ENCODE peak calls at places on chromosomes 3 and 15, in eight cellular contexts. B is tibial artery; V is SJCRH30; T is CD4-positive, CD25-positive, alpha-beta regulatory T cell; U is CD4-positive, alpha-beta memory T cell; E is small intestine; M is endodermal cell; K is HCT116. Z is an unnamed sample.

GRCh38 chr3:69248394-69248793 is 126.0 kb upstream of the LMOD3 start:
- DNase-seq in B (no peak), V (peak; percentile 5), T (no peak), U (no peak), E (no peak), M (no peak), K (no peak), Z (no peak)

GRCh38 chr3:197683191-197683590 is 53.5 kb downstream of the RUBCN start:
- DNase-seq in B (no peak), V (no peak), T (no peak), U (no peak), E (no peak), M (no peak), K (no peak), Z (no peak)

GRCh38 chr3:156388469-156389150 is 166.3 kb downstream of the SSR3 start:
- DNase-seq in B (no peak), V (peak; percentile 56), T (no peak), U (no peak), E (no peak), M (no peak), K (no peak), Z (peak; percentile 40)

GRCh38 chr3:119356646-119357045 is 62.5 kb downstream of the ARHGAP31 start:
- DNase-seq in B (no peak), V (no peak), T (no peak), U (no peak), E (no peak), M (no peak), K (no peak), Z (no peak)

GRCh38 chr3:170483485-170484262 is 65.0 kb downstream of the CLDN11 start:
- DNase-seq in B (no peak), V (no peak), T (no peak), U (no peak), E (no peak), M (peak; percentile 65), K (no peak), Z (no peak)

GRCh38 chr3:9947025-9947995 is 4.9 kb downstream of the PRRT3 start:
- DNase-seq in B (peak; percentile 89), V (no peak), T (no peak), U (no peak), E (peak; percentile 87), M (peak; percentile 90), K (peak; percentile 74), Z (peak; percentile 72)

GRCh38 chr3:134487406-134487805 is 1.5 kb downstream of the CEP63 start:
- DNase-seq in B (no peak), V (no peak), T (no peak), U (no peak), E (no peak), M (no peak), K (no peak), Z (no peak)

GRCh38 chr15:50501815-50502214 is 44.7 kb downstream of the USP50 start:
- DNase-seq in B (no peak), V (no peak), T (no peak), U (no peak), E (no peak), M (no peak), K (no peak), Z (no peak)

GRCh38 chr15:39597336-39597735 is 16.5 kb downstream of the THBS1 start:
- DNase-seq in B (no peak), V (no peak), T (no peak), U (no peak), E (no peak), M (no peak), K (no peak), Z (no peak)

GRCh38 chr15:66941791-66942190 is 123.6 kb upstream of the SMAD3 start:
- DNase-seq in B (no peak), V (no peak), T (no peak), U (no peak), E (no peak), M (peak; percentile 38), K (no peak), Z (no peak)

GRCh38 chr3:89179355-89179997 is 72.1 kb downstream of the EPHA3 start:
- DNase-seq in B (no peak), V (peak; percentile 72), T (no peak), U (no peak), E (no peak), M (no peak), K (no peak), Z (no peak)

GRCh38 chr3:32398531-32398930 is 6.9 kb downstream of the CMTM7 start:
- DNase-seq in B (no peak), V (no peak), T (no peak), U (no peak), E (no peak), M (no peak), K (no peak), Z (peak; percentile 58)

GRCh38 chr15:89227425-89227824 is 6.0 kb upstream of the RLBP1 start:
- DNase-seq in B (no peak), V (no peak), T (no peak), U (no peak), E (no peak), M (no peak), K (no peak), Z (no peak)

DNA sequence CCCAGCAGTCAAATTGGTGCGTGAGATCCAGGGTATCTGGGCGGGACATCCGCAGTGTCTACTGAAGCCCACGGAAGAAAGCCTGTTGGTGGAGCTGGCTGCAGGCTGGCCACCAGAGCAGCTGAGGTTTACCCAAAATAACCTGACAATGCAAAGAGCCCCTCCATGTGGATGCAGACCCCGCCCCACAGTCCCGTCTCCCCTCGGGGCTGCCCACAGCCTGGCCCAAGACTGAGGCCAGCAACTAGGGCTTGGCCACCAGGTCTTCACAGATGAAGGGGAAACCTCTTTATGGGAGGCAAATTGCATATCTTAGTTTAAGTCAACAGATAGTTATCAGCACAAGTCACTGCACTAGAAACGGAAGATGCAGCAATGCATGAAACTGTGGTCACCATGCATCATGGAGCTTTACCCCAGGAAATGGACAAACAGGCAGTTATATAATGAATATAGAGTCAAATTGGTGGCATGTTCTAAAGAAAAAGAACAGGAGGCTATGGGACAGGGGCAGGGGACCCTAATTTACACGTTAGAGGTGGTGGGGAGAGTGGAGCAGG is 86.3 kb downstream of the ARNT2 start:
- DNase-seq in B (no peak), V (no peak), T (no peak), U (no peak), E (no peak), M (no peak), K (no peak), Z (no peak)
- H3K4me1 ChIP-seq in B (no peaks in the 10 kb centered on the region), V (peaks cover 16% of the 10 kb centered on the region), T (no peaks in the 10 kb centered on the region), U (no peaks in the 10 kb centered on the region), E (no peaks in the 10 kb centered on the region), M (peaks cover 6% of the 10 kb centered on the region), K (peaks cover 7% of the 10 kb centered on the region), Z (peaks cover 15% of the 10 kb centered on the region)

GRCh38 chr3:14453841-14454630 is 51.6 kb downstream of the SLC6A6 start:
- DNase-seq in B (no peak), V (no peak), T (no peak), U (no peak), E (no peak), M (no peak), K (no peak), Z (no peak)

GRCh38 chr3:14452676-14453367 is 50.4 kb downstream of the SLC6A6 start:
- DNase-seq in B (peak; percentile 97), V (peak; percentile 93), T (no peak), U (no peak), E (peak; percentile 85), M (no peak), K (peak; percentile 73), Z (peak; percentile 90)

GRCh38 chr3:14453368-14453710 is 50.9 kb downstream of the SLC6A6 start:
- DNase-seq in B (no peak), V (no peak), T (no peak), U (no peak), E (no peak), M (no peak), K (no peak), Z (no peak)

GRCh38 chr3:14455571-14456317 is 53.3 kb downstream of the SLC6A6 start:
- DNase-seq in B (no peak), V (no peak), T (no peak), U (no peak), E (no peak), M (no peak), K (no peak), Z (no peak)

DNA sequence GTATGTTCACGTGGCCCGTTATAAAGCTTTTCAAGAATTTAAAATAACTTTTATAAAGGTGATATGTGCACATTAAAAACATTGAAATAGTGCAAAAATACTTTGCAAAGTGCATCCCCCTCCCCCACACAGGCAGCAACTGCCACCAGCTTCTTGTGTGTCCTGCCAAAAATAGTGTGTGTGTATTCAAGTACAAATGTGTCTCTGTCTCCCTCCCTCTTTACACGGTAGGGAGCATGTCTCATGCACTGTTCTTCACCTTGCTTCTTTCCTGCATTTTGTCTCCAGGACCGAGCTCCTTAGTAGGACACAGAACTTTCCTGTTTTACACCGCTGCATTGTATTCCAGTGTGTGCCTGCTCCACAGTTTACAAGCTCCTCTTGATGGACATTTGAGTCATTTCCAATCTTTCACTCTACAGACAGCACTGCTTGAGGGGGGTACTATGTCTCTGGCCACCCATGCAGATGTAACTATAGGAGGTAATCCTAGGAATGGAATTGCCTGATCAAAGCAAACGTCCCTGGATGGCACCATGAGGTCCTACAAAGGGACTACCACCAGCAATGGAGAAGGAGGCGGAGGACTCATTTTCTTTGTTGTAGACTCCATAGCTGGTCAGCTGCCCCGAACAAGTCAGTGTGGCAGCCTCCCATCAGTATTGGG is 52.4 kb downstream of the SLC6A6 start:
- DNase-seq in B (no peak), V (no peak), T (no peak), U (no peak), E (no peak), M (no peak), K (no peak), Z (no peak)
- H3K27ac ChIP-seq in B (peak overlapping the region; percentile 82), V (no peak overlapping the region), T (no peak overlapping the region), U (no peak overlapping the region), E (no peak overlapping the region), M (no peak overlapping the region), K (no peak overlapping the region), Z (no peak overlapping the region)

GRCh38 chr3:174957581-174958001 is 98.5 kb downstream of the NAALADL2 start:
- DNase-seq in B (no peak), V (no peak), T (no peak), U (no peak), E (no peak), M (no peak), K (no peak), Z (no peak)
- H3K4me1 ChIP-seq in B (no peaks in the 10 kb centered on the region), V (peaks cover 20% of the 10 kb centered on the region), T (no peaks in the 10 kb centered on the region), U (no peaks in the 10 kb centered on the region), E (no peaks in the 10 kb centered on the region), M (peaks cover 17% of the 10 kb centered on the region), K (peaks cover 15% of the 10 kb centered on the region), Z (peaks cover 3% of the 10 kb centered on the region)

DNA sequence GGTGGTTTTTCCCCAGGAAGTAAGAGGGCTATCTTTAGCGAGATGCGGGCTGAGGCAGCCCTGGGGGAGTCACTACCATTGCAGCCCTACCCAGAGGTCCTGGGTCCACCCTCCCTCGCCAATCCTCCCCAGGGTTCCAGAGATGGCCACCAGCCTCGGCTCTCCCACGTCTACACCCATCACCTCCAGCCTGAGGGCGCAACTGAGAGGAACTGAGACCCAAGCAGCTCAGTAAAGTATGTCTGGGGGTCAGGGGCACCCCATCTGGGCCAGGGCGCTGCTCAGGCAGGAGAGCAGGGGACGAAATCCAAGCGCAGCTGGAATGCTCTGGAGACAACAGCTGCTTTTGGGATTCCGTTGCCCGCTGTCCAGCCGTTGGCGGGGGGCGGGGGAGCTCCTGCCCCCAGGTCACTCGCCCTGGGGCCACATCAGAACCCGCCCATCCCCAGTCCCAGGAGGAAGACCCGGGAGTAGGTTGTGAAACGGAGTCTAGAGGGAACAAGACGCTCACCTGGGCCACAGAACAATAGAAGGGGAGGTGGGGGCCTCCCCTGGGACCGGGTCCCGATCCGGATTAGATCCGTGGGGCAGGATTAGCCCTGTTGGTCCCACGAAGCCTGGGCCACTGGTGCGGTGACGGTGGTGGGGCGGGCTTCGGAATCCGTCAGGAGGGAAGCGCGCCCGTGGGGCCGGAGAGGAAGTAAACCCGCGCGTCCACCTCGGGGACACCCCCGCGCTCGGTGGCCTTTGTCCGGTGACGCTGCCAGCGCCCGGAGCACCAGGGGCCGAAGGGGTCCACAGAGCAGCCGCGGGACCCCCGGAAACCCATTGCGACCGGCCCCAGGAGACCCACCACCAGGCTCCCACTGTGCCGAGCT is 1.3 kb upstream of the NDUFAF3 start:
- DNase-seq in B (peak; percentile 82), V (peak; percentile 72), T (no peak), U (no peak), E (peak; percentile 73), M (peak; percentile 72), K (no peak), Z (peak; percentile 62)
- H3K27ac ChIP-seq in B (peak overlapping the region; percentile 98), V (peak overlapping the region; percentile 82), T (peak overlapping the region; percentile 98), U (peak overlapping the region; percentile 97), E (peak overlapping the region; percentile 98), M (peak overlapping the region; percentile 99), K (peak overlapping the region; percentile 99), Z (peak overlapping the region; percentile 98)